ENCODE peak calls at places on chromosomes 16 and 17, in eight cellular contexts. Z is suprapubic skin, J is stomach, N is SK-N-SH, P is heart left ventricle, O is brain microvascular endothelial cell, A is cardiac muscle cell, Q is AG04450. L is an unnamed sample.

GRCh38 chr16:13950821-13951547 is 31.0 kb downstream of the ERCC4 start:
- DNase-seq in J (no peak), P (no peak), A (no peak), Z (no peak), O (no peak), Q (no peak), N (no peak), L (no peak)

GRCh38 chr17:4201231-4201630 is 58.2 kb downstream of the CYB5D2 start:
- DNase-seq in Z (no peak), N (no peak), Q (no peak), P (no peak), O (no peak), J (no peak), A (no peak), L (no peak)

GRCh38 chr16:1301562-1301961 is 7.9 kb upstream of the UBE2I start:
- DNase-seq in N (no peak), O (no peak), P (no peak), J (no peak), Z (no peak), A (no peak), Q (no peak), L (no peak)

GRCh38 chr17:39979021-39979660 is 1.5 kb upstream of the PSMD3 start:
- DNase-seq in P (no peak), Z (no peak), O (peak; percentile 69), Q (peak; percentile 78), N (no peak), J (no peak), A (no peak), L (peak; percentile 52)

GRCh38 chr17:6643460-6644125 is 2.7 kb downstream of the TXNDC17 start:
- DNase-seq in A (no peak), Z (no peak), J (no peak), P (no peak), O (peak; percentile 58), Q (no peak), N (no peak), L (no peak)

GRCh38 chr17:78568494-78569115 is 8.6 kb downstream of the DNAH17 start:
- DNase-seq in N (peak; percentile 75), J (no peak), O (no peak), Z (no peak), A (no peak), P (no peak), Q (no peak), L (no peak)

GRCh38 chr17:5592382-5592781 is 8.1 kb upstream of the NLRP1 start:
- DNase-seq in N (peak; percentile 24), A (peak; percentile 65), J (no peak), Z (no peak), Q (peak; percentile 6), P (no peak), O (no peak), L (no peak)

GRCh38 chr16:81945665-81946064 is 65.6 kb downstream of the SDR42E1 start:
- DNase-seq in J (no peak), A (no peak), Z (no peak), N (no peak), Q (no peak), P (no peak), O (peak; percentile 13), L (peak; percentile 14)

GRCh38 chr17:78939615-78940014 is 14.4 kb upstream of the TIMP2 start:
- DNase-seq in Z (no peak), O (peak; percentile 67), P (no peak), N (peak; percentile 34), A (no peak), Q (no peak), J (no peak), L (no peak)

GRCh38 chr17:57666946-57667345 is 78.2 kb downstream of the CCDC182 start:
- DNase-seq in N (no peak), Q (no peak), Z (peak; percentile 39), P (peak; percentile 8), A (no peak), J (no peak), O (no peak), L (no peak)

GRCh38 chr17:76014925-76015261 is 12.2 kb downstream of the EVPL start:
- DNase-seq in O (no peak), A (no peak), P (no peak), N (peak; percentile 74), J (peak; percentile 74), Z (no peak), Q (no peak), L (no peak)

GRCh38 chr17:1060991-1061390 is 64.1 kb downstream of the TIMM22 start:
- DNase-seq in N (no peak), J (peak; percentile 87), Z (peak; percentile 87), A (no peak), Q (peak; percentile 93), O (peak; percentile 96), P (no peak), L (peak; percentile 95)

GRCh38 chr17:63512896-63513644 is 10.1 kb upstream of the KCNH6 start:
- DNase-seq in Q (no peak), P (no peak), Z (no peak), A (no peak), N (no peak), J (no peak), O (no peak), L (no peak)

GRCh38 chr17:80981062-80981902 is 10.4 kb upstream of the CHMP6 start:
- DNase-seq in Z (peak; percentile 58), N (peak; percentile 99), J (no peak), Q (no peak), P (no peak), A (peak; percentile 59), O (no peak), L (no peak)
- H3K4me3 ChIP-seq in Z (peak overlapping the region; percentile 3), N (peak overlapping the region; percentile 25), J (peak overlapping the region; percentile 33), Q (peak overlapping the region; percentile 43), P (no peak overlapping the region), A (peak overlapping the region; percentile 27), O (no peak overlapping the region), L (peak overlapping the region; percentile 25)

GRCh38 chr16:50154369-50154947 is 1.4 kb downstream of the TENT4B start:
- DNase-seq in Z (peak; percentile 34), P (peak; percentile 28), A (peak; percentile 37), O (no peak), Q (no peak), J (no peak), N (peak; percentile 25), L (no peak)

GRCh38 chr16:50156590-50156989 is 3.5 kb downstream of the TENT4B start:
- DNase-seq in A (no peak), O (no peak), Q (no peak), Z (no peak), N (no peak), P (no peak), J (no peak), L (no peak)

GRCh38 chr16:50152807-50153647 is at the start of gene TENT4B:
- DNase-seq in A (peak; percentile 89), Q (peak; percentile 49), Z (peak; percentile 92), N (peak; percentile 99), J (peak; percentile 87), P (peak; percentile 91), O (peak; percentile 77), L (peak; percentile 49)

GRCh38 chr16:50153648-50154368 is 702 bp downstream of the TENT4B start:
- DNase-seq in N (peak; percentile 69), Q (no peak), A (peak; percentile 37), J (no peak), O (no peak), Z (peak; percentile 70), P (peak; percentile 34), L (no peak)

DNA sequence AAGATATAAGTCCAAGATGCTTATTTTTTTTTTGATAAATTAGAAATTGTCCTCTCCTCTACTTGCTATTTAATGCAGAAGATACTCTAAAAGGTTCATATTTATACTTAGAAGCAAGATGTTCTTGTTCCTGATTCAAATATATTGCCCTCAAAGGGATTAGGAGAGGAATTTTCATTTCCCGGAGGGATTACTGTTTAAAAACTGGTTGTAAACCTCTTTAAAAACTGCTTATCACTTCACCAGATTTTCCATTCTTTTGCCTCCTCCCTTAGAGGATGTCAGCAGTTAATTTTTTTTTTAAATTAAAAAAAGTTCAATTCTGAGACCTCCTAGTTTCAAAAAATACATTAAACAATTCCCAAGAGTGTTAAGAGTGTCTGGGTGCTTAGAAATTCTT is 2.8 kb downstream of the TENT4B start:
- DNase-seq in J (no peak), Q (no peak), A (no peak), P (no peak), N (no peak), O (no peak), Z (no peak), L (no peak)
- H3K4me3 ChIP-seq in J (peak overlapping the region; percentile 99), Q (peak overlapping the region; percentile 76), A (peak overlapping the region; percentile 82), P (peak overlapping the region; percentile 79), N (no peak overlapping the region), O (no peak overlapping the region), Z (peak overlapping the region; percentile 74), L (no peak overlapping the region)

GRCh38 chr17:38672788-38673713 is 1.7 kb downstream of the EPOP start:
- DNase-seq in P (no peak), A (no peak), J (no peak), Q (no peak), N (no peak), O (no peak), Z (no peak), L (no peak)
- H3K4me3 ChIP-seq in P (peak overlapping the region; percentile 70), A (peak overlapping the region; percentile 54), J (peak overlapping the region; percentile 62), Q (no peak overlapping the region), N (peak overlapping the region; percentile 71), O (no peak overlapping the region), Z (peak overlapping the region; percentile 72), L (no peak overlapping the region)

DNA sequence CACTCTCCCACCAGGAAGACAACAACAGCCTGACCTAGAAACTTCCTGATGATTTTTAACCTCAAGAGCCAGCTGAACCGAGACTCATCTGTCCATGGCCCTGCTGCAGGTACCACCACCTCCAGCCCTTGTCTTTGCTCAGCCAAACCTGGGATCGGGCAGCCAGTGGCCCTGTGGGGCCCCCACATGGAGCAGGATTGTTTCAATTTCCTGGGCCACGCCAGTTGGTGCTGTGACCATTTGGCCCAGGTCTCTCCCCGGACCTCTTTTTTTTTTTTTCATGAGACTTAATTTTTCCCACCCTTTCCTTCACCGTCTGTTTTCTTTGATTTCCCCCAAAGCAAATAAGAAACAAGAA is 8.3 kb upstream of the HOXB2 start:
- DNase-seq in J (no peak), Z (no peak), A (no peak), Q (no peak), N (no peak), O (no peak), P (no peak), L (no peak)
- H3K4me3 ChIP-seq in J (peak overlapping the region; percentile 25), Z (no peak overlapping the region), A (peak overlapping the region; percentile 51), Q (peak overlapping the region; percentile 63), N (no peak overlapping the region), O (peak overlapping the region; percentile 9), P (no peak overlapping the region), L (no peak overlapping the region)

DNA sequence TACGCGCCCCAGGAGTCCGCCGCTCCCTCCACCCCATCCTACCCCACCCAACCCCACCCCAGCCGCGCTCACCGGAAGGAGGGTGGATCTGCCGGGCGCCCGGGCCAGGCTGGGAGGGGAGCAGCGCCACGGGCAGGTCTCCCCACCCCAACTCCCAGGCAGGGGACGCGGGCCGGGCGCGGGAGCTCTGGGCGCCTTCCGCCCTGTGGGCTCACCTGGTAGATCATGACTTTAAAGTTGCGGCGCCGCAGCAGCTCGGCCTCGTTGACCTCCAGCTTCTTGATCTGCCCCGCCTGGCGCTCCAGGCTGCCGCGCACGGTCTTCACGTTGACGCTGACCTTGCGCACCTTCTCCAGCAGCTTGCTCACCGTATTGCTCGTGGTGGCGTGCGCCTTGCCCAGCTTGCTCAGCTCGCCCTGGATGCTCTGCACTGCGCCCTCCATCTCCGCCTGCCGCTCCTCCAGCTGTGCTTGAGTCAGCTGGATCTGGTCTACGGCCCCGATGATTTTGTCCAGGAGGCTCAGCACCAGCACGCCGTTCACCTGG is 571 bp downstream of the CAVIN1 start:
- DNase-seq in Z (no peak), O (no peak), A (peak; percentile 48), N (peak; percentile 64), J (peak; percentile 27), Q (no peak), P (peak; percentile 58), L (no peak)
- H3K4me3 ChIP-seq in Z (peak overlapping the region; percentile 77), O (peak overlapping the region; percentile 97), A (peak overlapping the region; percentile 52), N (peak overlapping the region; percentile 66), J (peak overlapping the region; percentile 72), Q (peak overlapping the region; percentile 99), P (peak overlapping the region; percentile 88), L (peak overlapping the region; percentile 65)

GRCh38 chr17:13036776-13037175 is 18.9 kb upstream of the ELAC2 start:
- DNase-seq in P (no peak), J (no peak), Z (no peak), Q (no peak), N (no peak), A (no peak), O (peak; percentile 32), L (peak; percentile 35)
- H3K4me3 ChIP-seq in P (no peak overlapping the region), J (no peak overlapping the region), Z (no peak overlapping the region), Q (no peak overlapping the region), N (no peak overlapping the region), A (no peak overlapping the region), O (no peak overlapping the region), L (no peak overlapping the region)

L was measured in skeletal muscle cell.